ENCODE peak calls at places on chromosomes 3 and 15, in four cellular contexts. M is spleen, C is endothelial cell, L is C1 segment of cervical spinal cord. W is an unnamed sample.

GRCh38 chr15:38745136-38745535 is 180.5 kb upstream of the RASGRP1 start:
- DNase-seq in L (no peak), C (no peak), M (no peak), W (no peak)

GRCh38 chr3:15271785-15272381 is 60.5 kb downstream of the SH3BP5 start:
- DNase-seq in M (peak), L (no peak), C (no peak), W (peak)

GRCh38 chr15:63880019-63880418 is 46.3 kb upstream of the HERC1 start:
- DNase-seq in L (no peak), C (no peak), M (no peak), W (no peak)

GRCh38 chr3:64133272-64133671 is 92.0 kb downstream of the PRICKLE2 start:
- DNase-seq in C (no peak), L (no peak), M (no peak), W (no peak)

GRCh38 chr3:182490601-182491485 is 302.5 kb upstream of the ATP11B start:
- DNase-seq in L (no peak), C (peak), M (no peak), W (no peak)

GRCh38 chr15:56244237-56244810 is 645 bp upstream of the RFX7 start:
- DNase-seq in C (peak), M (peak), L (peak), W (peak)

GRCh38 chr15:80452166-80452565 is 48.0 kb downstream of the ARNT2 start:
- DNase-seq in L (no peak), M (no peak), C (no peak), W (no peak)

GRCh38 chr3:154486949-154487348 is 57.0 kb upstream of the GPR149 start:
- DNase-seq in C (no peak), L (no peak), M (no peak), W (no peak)

GRCh38 chr3:154356009-154356408 is 31.7 kb upstream of the DHX36 start:
- DNase-seq in C (no peak), L (no peak), M (no peak), W (no peak)

GRCh38 chr3:52318186-52318793 is 2.2 kb downstream of the DNAH1 start:
- DNase-seq in C (no peak), M (no peak), L (no peak), W (peak)

GRCh38 chr3:146322216-146322615 is 71.3 kb upstream of the PLSCR4 start:
- DNase-seq in M (no peak), L (no peak), C (no peak), W (no peak)

GRCh38 chr3:151974067-151974466 is 100.6 kb downstream of the SUCNR1 start:
- DNase-seq in C (no peak), L (no peak), M (no peak), W (no peak)

GRCh38 chr3:20808864-20809263 is 622.9 kb upstream of the SGO1 start:
- DNase-seq in C (no peak), L (no peak), M (no peak), W (no peak)

GRCh38 chr15:94234300-94234699 is 2.9 kb downstream of the MCTP2 start:
- DNase-seq in C (no peak), M (no peak), L (no peak), W (no peak)

GRCh38 chr3:184746131-184747120 is 34.6 kb upstream of the MAGEF1 start:
- DNase-seq in L (no peak), M (peak), C (no peak), W (peak)

GRCh38 chr3:187740446-187741399 is 4.5 kb downstream of the BCL6 start:
- DNase-seq in C (peak), L (peak), M (peak), W (peak)

GRCh38 chr3:33131328-33132018 is 17.7 kb downstream of the CRTAP start:
- DNase-seq in M (no peak), L (no peak), C (peak), W (no peak)

GRCh38 chr3:42601898-42602581 is 1.6 kb downstream of the NKTR start:
- DNase-seq in M (no peak), L (no peak), C (no peak), W (no peak)

GRCh38 chr15:19987389-19988048 is 554.1 kb downstream of the GOLGA6L6 start:
- DNase-seq in L (no peak), M (no peak), C (no peak), W (no peak)

W was measured in posterior vena cava.